ENCODE peak calls at places on chromosomes 1 and 21, in ten cellular contexts. One of them, this sample, is unnamed. For H3K27me3, the result is how much of the 10 kb centered on the place peaks cover.

GRCh38 chr1:231039161-231040018 is 664 bp downstream of the FAM89A start:
- DNase-seq in psoas muscle: peak
- DNase-seq in Panc1: no peak
- DNase-seq in pancreas: peak
- DNase-seq in left ventricle myocardium inferior: peak
- DNase-seq in spleen: peak
- DNase-seq in cardiac muscle cell: peak
- DNase-seq in CD8-positive, alpha-beta T cell: peak
- DNase-seq in brain microvascular endothelial cell: no peak
- DNase-seq in fibroblast of lung: peak
- DNase-seq in this sample: no peak

GRCh38 chr21:40754466-40754865 is 92.5 kb downstream of the DSCAM start:
- DNase-seq in psoas muscle: no peak
- DNase-seq in Panc1: no peak
- DNase-seq in pancreas: no peak
- DNase-seq in left ventricle myocardium inferior: no peak
- DNase-seq in spleen: no peak
- DNase-seq in cardiac muscle cell: peak
- DNase-seq in CD8-positive, alpha-beta T cell: no peak
- DNase-seq in brain microvascular endothelial cell: no peak
- DNase-seq in fibroblast of lung: no peak
- DNase-seq in this sample: no peak

GRCh38 chr1:40315239-40315794 is 1.8 kb downstream of the COL9A2 start:
- DNase-seq in psoas muscle: peak
- DNase-seq in Panc1: peak
- DNase-seq in pancreas: peak
- DNase-seq in left ventricle myocardium inferior: peak
- DNase-seq in spleen: peak
- DNase-seq in cardiac muscle cell: peak
- DNase-seq in CD8-positive, alpha-beta T cell: peak
- DNase-seq in brain microvascular endothelial cell: peak
- DNase-seq in fibroblast of lung: peak
- DNase-seq in this sample: peak

GRCh38 chr1:230515451-230516145 is 89.5 kb upstream of the PGBD5 start:
- DNase-seq in psoas muscle: no peak
- DNase-seq in Panc1: no peak
- DNase-seq in pancreas: peak
- DNase-seq in left ventricle myocardium inferior: no peak
- DNase-seq in spleen: no peak
- DNase-seq in cardiac muscle cell: no peak
- DNase-seq in CD8-positive, alpha-beta T cell: no peak
- DNase-seq in brain microvascular endothelial cell: no peak
- DNase-seq in fibroblast of lung: no peak
- DNase-seq in this sample: no peak

GRCh38 chr1:111489604-111490003 is 13.8 kb downstream of the ADORA3 start:
- DNase-seq in psoas muscle: no peak
- DNase-seq in Panc1: no peak
- DNase-seq in pancreas: no peak
- DNase-seq in left ventricle myocardium inferior: no peak
- DNase-seq in spleen: no peak
- DNase-seq in cardiac muscle cell: no peak
- DNase-seq in CD8-positive, alpha-beta T cell: no peak
- DNase-seq in brain microvascular endothelial cell: no peak
- DNase-seq in fibroblast of lung: no peak
- DNase-seq in this sample: no peak

GRCh38 chr1:7454895-7455784 is 316.0 kb upstream of the VAMP3 start:
- DNase-seq in psoas muscle: no peak
- DNase-seq in Panc1: no peak
- DNase-seq in pancreas: no peak
- DNase-seq in left ventricle myocardium inferior: no peak
- DNase-seq in spleen: no peak
- DNase-seq in cardiac muscle cell: no peak
- DNase-seq in CD8-positive, alpha-beta T cell: no peak
- DNase-seq in brain microvascular endothelial cell: no peak
- DNase-seq in fibroblast of lung: peak
- DNase-seq in this sample: no peak

GRCh38 chr1:183079697-183080096 is 56.5 kb downstream of the LAMC1 start:
- DNase-seq in psoas muscle: no peak
- DNase-seq in Panc1: no peak
- DNase-seq in pancreas: no peak
- DNase-seq in left ventricle myocardium inferior: no peak
- DNase-seq in spleen: no peak
- DNase-seq in cardiac muscle cell: no peak
- DNase-seq in CD8-positive, alpha-beta T cell: no peak
- DNase-seq in brain microvascular endothelial cell: no peak
- DNase-seq in fibroblast of lung: no peak
- DNase-seq in this sample: no peak

GRCh38 chr1:231629132-231629531 is 2.5 kb downstream of the DISC1 start:
- DNase-seq in psoas muscle: no peak
- DNase-seq in Panc1: no peak
- DNase-seq in pancreas: no peak
- DNase-seq in left ventricle myocardium inferior: peak
- DNase-seq in spleen: no peak
- DNase-seq in cardiac muscle cell: no peak
- DNase-seq in CD8-positive, alpha-beta T cell: no peak
- DNase-seq in brain microvascular endothelial cell: peak
- DNase-seq in fibroblast of lung: no peak
- DNase-seq in this sample: peak

GRCh38 chr1:84145051-84145450 is 980 bp downstream of the PRKACB start:
- DNase-seq in psoas muscle: no peak
- DNase-seq in Panc1: no peak
- DNase-seq in pancreas: no peak
- DNase-seq in left ventricle myocardium inferior: no peak
- DNase-seq in spleen: no peak
- DNase-seq in cardiac muscle cell: no peak
- DNase-seq in CD8-positive, alpha-beta T cell: peak
- DNase-seq in brain microvascular endothelial cell: no peak
- DNase-seq in fibroblast of lung: no peak
- DNase-seq in this sample: peak
- H3K4me3 ChIP-seq in psoas muscle: peak
- H3K4me3 ChIP-seq in Panc1: no peak
- H3K4me3 ChIP-seq in pancreas: no peak
- H3K4me3 ChIP-seq in left ventricle myocardium inferior: peak
- H3K4me3 ChIP-seq in spleen: peak
- H3K4me3 ChIP-seq in cardiac muscle cell: no peak
- H3K4me3 ChIP-seq in CD8-positive, alpha-beta T cell: peak
- H3K4me3 ChIP-seq in brain microvascular endothelial cell: no peak
- H3K4me3 ChIP-seq in fibroblast of lung: no peak
- H3K4me3 ChIP-seq in this sample: no peak

GRCh38 chr1:157178490-157178889 is 40.3 kb upstream of the ETV3 start:
- DNase-seq in psoas muscle: no peak
- DNase-seq in Panc1: no peak
- DNase-seq in pancreas: no peak
- DNase-seq in left ventricle myocardium inferior: no peak
- DNase-seq in spleen: no peak
- DNase-seq in cardiac muscle cell: no peak
- DNase-seq in CD8-positive, alpha-beta T cell: no peak
- DNase-seq in brain microvascular endothelial cell: no peak
- DNase-seq in fibroblast of lung: no peak
- DNase-seq in this sample: no peak
- TF ChIP-seq CTCF in psoas muscle: no peak
- TF ChIP-seq CTCF in Panc1: no peak
- TF ChIP-seq CTCF in pancreas: no peak
- TF ChIP-seq CTCF in left ventricle myocardium inferior: no peak
- TF ChIP-seq CTCF in spleen: no peak
- TF ChIP-seq CTCF in cardiac muscle cell: no peak
- TF ChIP-seq CTCF in CD8-positive, alpha-beta T cell: no peak
- TF ChIP-seq CTCF in brain microvascular endothelial cell: no peak
- TF ChIP-seq CTCF in fibroblast of lung: no peak
- TF ChIP-seq CTCF in this sample: no peak

GRCh38 chr1:931380-932177 is 7.9 kb downstream of the SAMD11 start:
- DNase-seq in psoas muscle: no peak
- DNase-seq in Panc1: no peak
- DNase-seq in pancreas: no peak
- DNase-seq in left ventricle myocardium inferior: no peak
- DNase-seq in spleen: no peak
- DNase-seq in cardiac muscle cell: no peak
- DNase-seq in CD8-positive, alpha-beta T cell: no peak
- DNase-seq in brain microvascular endothelial cell: no peak
- DNase-seq in fibroblast of lung: no peak
- DNase-seq in this sample: no peak

GRCh38 chr1:928825-929661 is 5.3 kb downstream of the SAMD11 start:
- DNase-seq in psoas muscle: no peak
- DNase-seq in Panc1: no peak
- DNase-seq in pancreas: no peak
- DNase-seq in left ventricle myocardium inferior: no peak
- DNase-seq in spleen: no peak
- DNase-seq in cardiac muscle cell: no peak
- DNase-seq in CD8-positive, alpha-beta T cell: no peak
- DNase-seq in brain microvascular endothelial cell: no peak
- DNase-seq in fibroblast of lung: no peak
- DNase-seq in this sample: no peak

GRCh38 chr1:930633-931138 is 7.0 kb downstream of the SAMD11 start:
- DNase-seq in psoas muscle: no peak
- DNase-seq in Panc1: no peak
- DNase-seq in pancreas: no peak
- DNase-seq in left ventricle myocardium inferior: no peak
- DNase-seq in spleen: no peak
- DNase-seq in cardiac muscle cell: no peak
- DNase-seq in CD8-positive, alpha-beta T cell: no peak
- DNase-seq in brain microvascular endothelial cell: no peak
- DNase-seq in fibroblast of lung: no peak
- DNase-seq in this sample: no peak

GRCh38 chr1:932178-932520 is 8.4 kb downstream of the SAMD11 start:
- DNase-seq in psoas muscle: no peak
- DNase-seq in Panc1: no peak
- DNase-seq in pancreas: no peak
- DNase-seq in left ventricle myocardium inferior: no peak
- DNase-seq in spleen: no peak
- DNase-seq in cardiac muscle cell: no peak
- DNase-seq in CD8-positive, alpha-beta T cell: no peak
- DNase-seq in brain microvascular endothelial cell: no peak
- DNase-seq in fibroblast of lung: no peak
- DNase-seq in this sample: no peak

DNA sequence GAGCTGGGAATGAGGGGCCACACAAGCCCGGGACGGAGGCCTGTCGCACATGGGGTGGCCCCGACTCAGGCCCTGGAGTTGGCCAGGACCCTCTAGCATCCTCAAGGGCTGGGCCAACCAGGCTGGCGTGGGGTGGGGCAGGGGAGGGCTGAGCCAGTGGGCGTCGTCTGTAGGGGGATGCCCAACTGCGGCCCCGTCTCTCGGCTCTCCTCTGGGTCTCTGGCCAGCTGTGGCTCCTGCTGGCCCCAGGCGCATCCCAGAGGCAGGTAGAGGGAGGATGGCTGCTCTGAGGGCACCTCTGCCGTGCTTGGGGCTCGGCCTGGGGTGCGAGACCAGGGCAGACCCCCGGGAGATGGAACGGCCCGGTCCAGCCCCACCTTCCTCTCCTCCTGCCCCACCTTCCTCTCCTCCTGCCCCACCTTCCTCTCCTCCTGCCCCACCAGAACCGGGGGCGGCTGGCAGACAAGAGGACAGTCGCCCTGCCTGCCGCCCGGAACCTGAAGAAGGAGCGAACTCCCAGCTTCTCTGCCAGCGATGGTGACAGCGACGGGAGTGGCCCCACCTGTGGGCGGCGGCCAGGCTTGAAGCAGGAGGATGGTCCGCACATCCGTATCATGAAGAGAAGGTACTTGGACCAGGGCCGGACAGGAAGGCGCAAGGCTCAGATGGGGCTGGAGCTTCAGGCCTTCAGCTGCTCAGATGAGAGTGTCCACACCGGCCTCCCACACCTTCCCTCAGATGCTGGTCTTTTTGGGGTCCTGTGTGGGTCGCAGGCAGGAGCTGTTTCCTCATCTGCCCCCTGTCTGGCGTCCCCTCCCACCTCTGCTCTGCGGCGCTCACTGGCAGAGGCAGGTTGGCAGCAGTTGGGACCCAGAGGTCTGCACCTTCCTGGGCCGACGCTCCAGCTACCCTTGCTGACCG is 6.2 kb downstream of the SAMD11 start:
- DNase-seq in psoas muscle: no peak
- DNase-seq in Panc1: no peak
- DNase-seq in pancreas: no peak
- DNase-seq in left ventricle myocardium inferior: no peak
- DNase-seq in spleen: no peak
- DNase-seq in cardiac muscle cell: no peak
- DNase-seq in CD8-positive, alpha-beta T cell: no peak
- DNase-seq in brain microvascular endothelial cell: no peak
- DNase-seq in fibroblast of lung: no peak
- DNase-seq in this sample: no peak
- H3K27me3 ChIP-seq in psoas muscle: under half
- H3K27me3 ChIP-seq in Panc1: under half
- H3K27me3 ChIP-seq in pancreas: under half
- H3K27me3 ChIP-seq in left ventricle myocardium inferior: half or more
- H3K27me3 ChIP-seq in spleen: half or more
- H3K27me3 ChIP-seq in cardiac muscle cell: under half
- H3K27me3 ChIP-seq in CD8-positive, alpha-beta T cell: under half
- H3K27me3 ChIP-seq in brain microvascular endothelial cell: under half
- H3K27me3 ChIP-seq in fibroblast of lung: under half
- H3K27me3 ChIP-seq in this sample: under half

GRCh38 chr1:84691139-84691783 is 1.0 kb upstream of the SSX2IP start:
- DNase-seq in psoas muscle: no peak
- DNase-seq in Panc1: no peak
- DNase-seq in pancreas: no peak
- DNase-seq in left ventricle myocardium inferior: no peak
- DNase-seq in spleen: no peak
- DNase-seq in cardiac muscle cell: no peak
- DNase-seq in CD8-positive, alpha-beta T cell: no peak
- DNase-seq in brain microvascular endothelial cell: no peak
- DNase-seq in fibroblast of lung: no peak
- DNase-seq in this sample: no peak

GRCh38 chr1:84692391-84692790 is 2.1 kb upstream of the SSX2IP start:
- DNase-seq in psoas muscle: no peak
- DNase-seq in Panc1: no peak
- DNase-seq in pancreas: no peak
- DNase-seq in left ventricle myocardium inferior: no peak
- DNase-seq in spleen: no peak
- DNase-seq in cardiac muscle cell: no peak
- DNase-seq in CD8-positive, alpha-beta T cell: no peak
- DNase-seq in brain microvascular endothelial cell: no peak
- DNase-seq in fibroblast of lung: no peak
- DNase-seq in this sample: no peak

GRCh38 chr1:84690397-84691138 is at the start of gene SSX2IP:
- DNase-seq in psoas muscle: peak
- DNase-seq in Panc1: peak
- DNase-seq in pancreas: peak
- DNase-seq in left ventricle myocardium inferior: peak
- DNase-seq in spleen: peak
- DNase-seq in cardiac muscle cell: peak
- DNase-seq in CD8-positive, alpha-beta T cell: peak
- DNase-seq in brain microvascular endothelial cell: peak
- DNase-seq in fibroblast of lung: peak
- DNase-seq in this sample: peak

GRCh38 chr1:84693774-84694173 is 3.5 kb upstream of the SSX2IP start:
- DNase-seq in psoas muscle: no peak
- DNase-seq in Panc1: no peak
- DNase-seq in pancreas: no peak
- DNase-seq in left ventricle myocardium inferior: no peak
- DNase-seq in spleen: no peak
- DNase-seq in cardiac muscle cell: no peak
- DNase-seq in CD8-positive, alpha-beta T cell: no peak
- DNase-seq in brain microvascular endothelial cell: no peak
- DNase-seq in fibroblast of lung: no peak
- DNase-seq in this sample: peak

DNA sequence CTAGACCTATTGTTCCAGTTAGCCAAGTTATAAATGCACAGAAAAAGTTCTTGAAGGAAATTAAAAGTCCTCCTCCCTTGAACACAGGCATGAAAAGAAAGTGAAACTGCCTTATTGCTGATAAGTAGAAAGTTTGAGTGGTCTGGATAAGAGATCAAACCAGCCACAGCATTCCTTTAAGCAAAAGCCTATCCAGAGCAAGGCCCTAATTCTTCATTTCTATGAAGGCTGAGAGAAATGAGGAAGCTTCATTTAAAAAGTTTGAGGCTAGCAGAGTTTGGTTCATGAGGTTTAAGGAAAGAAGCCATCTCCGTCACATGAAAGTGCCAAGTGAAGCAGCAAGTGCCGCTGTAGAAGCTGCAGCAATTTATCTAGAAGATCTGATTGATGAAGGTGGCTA is 2.7 kb upstream of the SSX2IP start:
- DNase-seq in psoas muscle: no peak
- DNase-seq in Panc1: no peak
- DNase-seq in pancreas: no peak
- DNase-seq in left ventricle myocardium inferior: no peak
- DNase-seq in spleen: no peak
- DNase-seq in cardiac muscle cell: no peak
- DNase-seq in CD8-positive, alpha-beta T cell: no peak
- DNase-seq in brain microvascular endothelial cell: no peak
- DNase-seq in fibroblast of lung: no peak
- DNase-seq in this sample: no peak
- H3K4me3 ChIP-seq in psoas muscle: no peak
- H3K4me3 ChIP-seq in Panc1: no peak
- H3K4me3 ChIP-seq in pancreas: no peak
- H3K4me3 ChIP-seq in left ventricle myocardium inferior: no peak
- H3K4me3 ChIP-seq in spleen: no peak
- H3K4me3 ChIP-seq in cardiac muscle cell: no peak
- H3K4me3 ChIP-seq in CD8-positive, alpha-beta T cell: peak
- H3K4me3 ChIP-seq in brain microvascular endothelial cell: no peak
- H3K4me3 ChIP-seq in fibroblast of lung: no peak
- H3K4me3 ChIP-seq in this sample: no peak